ENCODE peak calls at places on chromosomes 1 and 21, in nine cellular contexts. One of them, this sample, is unnamed.

GRCh38 chr1:8070381-8070811 is 44.3 kb upstream of the ERRFI1 start:
- DNase-seq in upper lobe of right lung: no peak
- DNase-seq in fibroblast of lung: peak
- DNase-seq in brain microvascular endothelial cell: no peak
- DNase-seq in H7: peak
- DNase-seq in kidney epithelial cell: no peak
- DNase-seq in lower leg skin: no peak
- DNase-seq in GM23248: no peak
- DNase-seq in NB4: no peak
- DNase-seq in this sample: peak

GRCh38 chr1:107141491-107142369 is 891 bp downstream of the NTNG1 start:
- DNase-seq in fibroblast of lung: peak
- DNase-seq in H7: peak
- DNase-seq in upper lobe of right lung: peak
- DNase-seq in brain microvascular endothelial cell: peak
- DNase-seq in kidney epithelial cell: no peak
- DNase-seq in NB4: peak
- DNase-seq in lower leg skin: no peak
- DNase-seq in GM23248: peak
- DNase-seq in this sample: peak

GRCh38 chr1:109263597-109264378 is 14.4 kb downstream of the CELSR2 start:
- DNase-seq in NB4: peak
- DNase-seq in kidney epithelial cell: peak
- DNase-seq in H7: peak
- DNase-seq in upper lobe of right lung: peak
- DNase-seq in lower leg skin: peak
- DNase-seq in GM23248: peak
- DNase-seq in brain microvascular endothelial cell: peak
- DNase-seq in fibroblast of lung: peak
- DNase-seq in this sample: peak

GRCh38 chr1:33634806-33635205 is 162.4 kb downstream of the ZSCAN20 start:
- DNase-seq in lower leg skin: no peak
- DNase-seq in brain microvascular endothelial cell: no peak
- DNase-seq in kidney epithelial cell: no peak
- DNase-seq in fibroblast of lung: peak
- DNase-seq in NB4: peak
- DNase-seq in upper lobe of right lung: no peak
- DNase-seq in GM23248: peak
- DNase-seq in H7: peak
- DNase-seq in this sample: peak

GRCh38 chr1:168416220-168416619 is 127.6 kb downstream of the XCL2 start:
- DNase-seq in brain microvascular endothelial cell: no peak
- DNase-seq in fibroblast of lung: no peak
- DNase-seq in upper lobe of right lung: no peak
- DNase-seq in H7: no peak
- DNase-seq in NB4: no peak
- DNase-seq in GM23248: no peak
- DNase-seq in lower leg skin: no peak
- DNase-seq in kidney epithelial cell: no peak
- DNase-seq in this sample: no peak

GRCh38 chr1:155006601-155007101 is 4.0 kb downstream of the ZBTB7B start:
- DNase-seq in lower leg skin: no peak
- DNase-seq in upper lobe of right lung: no peak
- DNase-seq in H7: peak
- DNase-seq in GM23248: peak
- DNase-seq in brain microvascular endothelial cell: no peak
- DNase-seq in kidney epithelial cell: no peak
- DNase-seq in fibroblast of lung: no peak
- DNase-seq in NB4: peak
- DNase-seq in this sample: peak

GRCh38 chr1:174769961-174770549 is 229.7 kb upstream of the CACYBP start:
- DNase-seq in lower leg skin: no peak
- DNase-seq in fibroblast of lung: peak
- DNase-seq in brain microvascular endothelial cell: peak
- DNase-seq in NB4: peak
- DNase-seq in upper lobe of right lung: no peak
- DNase-seq in H7: peak
- DNase-seq in kidney epithelial cell: peak
- DNase-seq in GM23248: peak
- DNase-seq in this sample: peak

GRCh38 chr1:8169364-8170058 is 143.4 kb upstream of the ERRFI1 start:
- DNase-seq in lower leg skin: peak
- DNase-seq in brain microvascular endothelial cell: peak
- DNase-seq in NB4: no peak
- DNase-seq in fibroblast of lung: peak
- DNase-seq in upper lobe of right lung: peak
- DNase-seq in GM23248: peak
- DNase-seq in kidney epithelial cell: peak
- DNase-seq in H7: no peak
- DNase-seq in this sample: peak

DNA sequence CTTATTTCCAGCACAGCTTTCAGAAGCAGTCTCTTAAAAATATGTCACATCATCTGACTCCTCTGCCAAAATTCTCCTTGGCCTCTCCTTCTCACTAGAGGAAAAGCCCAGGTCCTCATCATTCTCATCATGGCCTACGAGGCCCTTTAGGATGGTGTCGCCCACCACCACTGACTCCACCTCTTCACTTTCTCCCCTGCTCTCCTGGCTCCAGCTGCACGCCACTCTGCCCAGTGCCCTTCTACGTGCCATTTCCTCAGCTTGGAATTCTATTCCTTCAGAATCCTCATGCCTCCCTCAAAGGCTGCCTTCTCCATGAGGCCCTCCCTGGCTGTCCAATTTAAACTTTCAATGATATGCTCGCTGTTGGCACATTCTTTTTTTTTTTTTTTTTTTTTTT is 25.3 kb upstream of the BTG2 start:
- DNase-seq in H7: no peak
- DNase-seq in upper lobe of right lung: no peak
- DNase-seq in NB4: no peak
- DNase-seq in lower leg skin: no peak
- DNase-seq in fibroblast of lung: no peak
- DNase-seq in GM23248: no peak
- DNase-seq in kidney epithelial cell: no peak
- DNase-seq in brain microvascular endothelial cell: no peak
- DNase-seq in this sample: no peak
- H3K4me3 ChIP-seq in H7: no peak
- H3K4me3 ChIP-seq in upper lobe of right lung: no peak
- H3K4me3 ChIP-seq in NB4: no peak
- H3K4me3 ChIP-seq in lower leg skin: no peak
- H3K4me3 ChIP-seq in fibroblast of lung: no peak
- H3K4me3 ChIP-seq in GM23248: no peak
- H3K4me3 ChIP-seq in kidney epithelial cell: no peak
- H3K4me3 ChIP-seq in brain microvascular endothelial cell: no peak
- H3K4me3 ChIP-seq in this sample: no peak

GRCh38 chr1:1847061-1847460 is 43.8 kb downstream of the GNB1 start:
- DNase-seq in fibroblast of lung: no peak
- DNase-seq in NB4: no peak
- DNase-seq in H7: no peak
- DNase-seq in lower leg skin: no peak
- DNase-seq in brain microvascular endothelial cell: no peak
- DNase-seq in kidney epithelial cell: no peak
- DNase-seq in GM23248: no peak
- DNase-seq in upper lobe of right lung: no peak
- DNase-seq in this sample: no peak
- H3K4me3 ChIP-seq in fibroblast of lung: no peak
- H3K4me3 ChIP-seq in NB4: no peak
- H3K4me3 ChIP-seq in H7: no peak
- H3K4me3 ChIP-seq in lower leg skin: no peak
- H3K4me3 ChIP-seq in brain microvascular endothelial cell: no peak
- H3K4me3 ChIP-seq in kidney epithelial cell: no peak
- H3K4me3 ChIP-seq in GM23248: no peak
- H3K4me3 ChIP-seq in upper lobe of right lung: no peak
- H3K4me3 ChIP-seq in this sample: no peak

DNA sequence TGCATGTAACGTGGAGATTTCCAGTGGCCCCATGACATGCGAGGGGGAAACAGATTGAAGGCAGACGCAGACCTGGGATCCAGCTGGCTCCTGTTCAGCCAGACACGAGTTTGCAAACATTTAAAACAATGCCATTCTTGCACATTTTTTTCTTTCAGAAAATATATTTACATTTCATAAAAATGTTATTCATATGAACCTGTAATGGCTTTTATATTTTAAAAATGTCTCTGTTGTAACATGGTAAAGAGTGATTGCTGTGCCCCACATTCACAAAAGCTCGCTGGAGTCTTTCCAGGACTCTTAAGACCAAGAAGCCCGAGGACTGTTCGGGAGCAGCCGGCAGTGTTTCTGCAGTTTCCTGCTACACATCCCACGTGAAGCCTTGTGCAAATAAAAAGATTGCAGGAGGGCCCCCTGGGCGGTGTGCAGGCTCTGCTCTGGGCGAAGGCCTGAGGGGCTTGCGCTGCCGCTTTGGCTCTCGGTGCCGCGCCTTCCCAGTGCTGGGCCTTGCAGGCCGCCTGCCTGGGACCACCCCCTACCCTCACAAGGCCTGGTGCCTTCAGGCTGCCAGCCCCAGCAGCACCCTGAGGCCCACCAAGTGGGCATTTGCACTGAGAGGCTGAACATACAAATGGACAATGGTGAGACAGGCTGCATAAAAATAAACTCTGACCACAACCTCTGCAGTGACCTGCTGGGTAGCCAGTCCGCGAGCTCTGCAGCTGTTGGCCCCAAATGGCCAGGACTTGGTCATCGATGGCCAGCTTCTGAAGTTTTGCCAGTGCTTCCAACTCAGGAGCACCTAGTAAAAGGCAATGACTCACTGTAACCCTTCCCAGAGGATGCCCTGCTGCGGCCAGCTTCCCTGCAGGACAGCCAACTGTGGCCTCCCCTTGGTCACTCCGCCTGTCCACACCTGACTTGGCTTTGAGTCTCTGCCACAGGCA is 185.1 kb downstream of the DYRK1A start:
- DNase-seq in NB4: no peak
- DNase-seq in kidney epithelial cell: no peak
- DNase-seq in upper lobe of right lung: no peak
- DNase-seq in H7: no peak
- DNase-seq in GM23248: peak
- DNase-seq in brain microvascular endothelial cell: peak
- DNase-seq in lower leg skin: no peak
- DNase-seq in fibroblast of lung: peak
- DNase-seq in this sample: peak
- H3K4me3 ChIP-seq in NB4: no peak
- H3K4me3 ChIP-seq in kidney epithelial cell: no peak
- H3K4me3 ChIP-seq in upper lobe of right lung: no peak
- H3K4me3 ChIP-seq in H7: no peak
- H3K4me3 ChIP-seq in GM23248: no peak
- H3K4me3 ChIP-seq in brain microvascular endothelial cell: no peak
- H3K4me3 ChIP-seq in lower leg skin: no peak
- H3K4me3 ChIP-seq in fibroblast of lung: no peak
- H3K4me3 ChIP-seq in this sample: no peak

DNA sequence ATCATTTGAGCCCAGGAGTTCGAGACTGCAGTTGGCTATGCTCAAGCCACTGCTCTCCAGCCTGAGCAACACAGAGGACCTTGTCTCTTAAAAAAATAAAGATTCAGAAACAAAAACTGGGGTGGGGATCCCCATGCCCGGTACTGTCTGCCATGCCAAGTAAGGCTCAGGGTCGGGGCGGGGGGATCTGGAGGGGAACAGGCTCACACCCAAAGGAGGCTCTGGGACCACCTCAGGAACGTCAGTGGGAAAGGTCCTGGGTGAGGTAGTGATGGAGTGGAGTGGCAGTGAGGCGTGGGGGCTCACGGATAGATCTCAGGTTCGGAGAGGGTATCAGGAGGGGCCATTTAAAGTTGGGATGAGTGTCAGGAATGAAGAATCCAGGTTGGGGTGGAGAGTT is 765 bp upstream of the S100A4 start:
- DNase-seq in NB4: no peak
- DNase-seq in upper lobe of right lung: peak
- DNase-seq in GM23248: no peak
- DNase-seq in brain microvascular endothelial cell: no peak
- DNase-seq in fibroblast of lung: no peak
- DNase-seq in lower leg skin: no peak
- DNase-seq in kidney epithelial cell: no peak
- DNase-seq in H7: no peak
- DNase-seq in this sample: no peak
- H3K4me3 ChIP-seq in NB4: peak
- H3K4me3 ChIP-seq in upper lobe of right lung: peak
- H3K4me3 ChIP-seq in GM23248: peak
- H3K4me3 ChIP-seq in brain microvascular endothelial cell: no peak
- H3K4me3 ChIP-seq in fibroblast of lung: peak
- H3K4me3 ChIP-seq in lower leg skin: no peak
- H3K4me3 ChIP-seq in kidney epithelial cell: no peak
- H3K4me3 ChIP-seq in H7: no peak
- H3K4me3 ChIP-seq in this sample: peak

GRCh38 chr21:45048968-45049367 is 25.4 kb upstream of the ADARB1 start:
- DNase-seq in H7: peak
- DNase-seq in kidney epithelial cell: no peak
- DNase-seq in lower leg skin: no peak
- DNase-seq in upper lobe of right lung: no peak
- DNase-seq in fibroblast of lung: no peak
- DNase-seq in GM23248: peak
- DNase-seq in brain microvascular endothelial cell: no peak
- DNase-seq in NB4: no peak
- DNase-seq in this sample: peak

GRCh38 chr21:45051580-45052434 is 22.6 kb upstream of the ADARB1 start:
- DNase-seq in brain microvascular endothelial cell: no peak
- DNase-seq in GM23248: no peak
- DNase-seq in upper lobe of right lung: no peak
- DNase-seq in lower leg skin: no peak
- DNase-seq in NB4: no peak
- DNase-seq in kidney epithelial cell: no peak
- DNase-seq in fibroblast of lung: no peak
- DNase-seq in H7: peak
- DNase-seq in this sample: no peak

GRCh38 chr21:45049725-45050359 is 24.5 kb upstream of the ADARB1 start:
- DNase-seq in NB4: no peak
- DNase-seq in upper lobe of right lung: no peak
- DNase-seq in H7: peak
- DNase-seq in brain microvascular endothelial cell: peak
- DNase-seq in GM23248: peak
- DNase-seq in kidney epithelial cell: no peak
- DNase-seq in fibroblast of lung: no peak
- DNase-seq in lower leg skin: no peak
- DNase-seq in this sample: no peak

GRCh38 chr21:45050361-45050785 is 24.0 kb upstream of the ADARB1 start:
- DNase-seq in fibroblast of lung: no peak
- DNase-seq in brain microvascular endothelial cell: peak
- DNase-seq in H7: peak
- DNase-seq in NB4: no peak
- DNase-seq in lower leg skin: peak
- DNase-seq in kidney epithelial cell: no peak
- DNase-seq in upper lobe of right lung: no peak
- DNase-seq in GM23248: no peak
- DNase-seq in this sample: no peak

DNA sequence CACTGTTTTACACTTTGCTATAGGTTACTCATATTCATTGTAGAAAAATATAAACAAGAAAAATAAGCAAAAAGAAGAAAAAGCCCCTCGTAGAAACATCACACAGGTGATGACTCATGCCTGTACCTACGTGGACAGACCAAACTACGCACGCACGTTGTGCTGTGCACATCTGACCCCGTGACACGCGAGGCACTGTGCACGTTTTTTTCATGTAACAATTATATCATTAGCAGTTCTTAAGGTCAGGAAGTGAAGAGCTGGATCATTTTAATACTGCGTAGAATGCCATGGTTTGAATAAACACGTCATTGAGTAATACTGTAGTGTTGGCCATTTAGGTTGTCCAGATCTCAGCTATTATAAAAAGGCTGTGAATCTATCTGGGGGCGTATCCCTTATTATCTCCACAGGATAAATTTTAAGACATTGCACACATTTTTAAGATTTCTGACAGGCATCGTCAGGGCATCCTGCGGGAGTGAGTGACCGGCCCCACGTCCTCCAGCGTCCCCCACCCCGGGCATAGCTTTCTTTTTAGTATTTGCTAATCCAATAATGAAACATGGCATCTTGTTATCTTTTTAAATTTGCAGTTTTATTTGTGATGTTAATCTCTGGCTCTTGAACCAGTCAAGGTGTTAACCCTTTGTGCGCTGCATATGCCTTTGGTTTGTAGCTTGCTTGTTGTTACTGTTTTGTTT is 23.4 kb upstream of the ADARB1 start:
- DNase-seq in upper lobe of right lung: no peak
- DNase-seq in kidney epithelial cell: no peak
- DNase-seq in fibroblast of lung: peak
- DNase-seq in GM23248: peak
- DNase-seq in lower leg skin: no peak
- DNase-seq in NB4: no peak
- DNase-seq in brain microvascular endothelial cell: peak
- DNase-seq in H7: peak
- DNase-seq in this sample: peak
- H3K4me3 ChIP-seq in upper lobe of right lung: no peak
- H3K4me3 ChIP-seq in kidney epithelial cell: no peak
- H3K4me3 ChIP-seq in fibroblast of lung: no peak
- H3K4me3 ChIP-seq in GM23248: peak
- H3K4me3 ChIP-seq in lower leg skin: no peak
- H3K4me3 ChIP-seq in NB4: no peak
- H3K4me3 ChIP-seq in brain microvascular endothelial cell: no peak
- H3K4me3 ChIP-seq in H7: no peak
- H3K4me3 ChIP-seq in this sample: no peak

This sample was measured in foreskin fibroblast.